ENCODE peak calls at places on chromosome X, in seven cellular contexts. Q is T-cell, L is endodermal cell, X is Karpas-422, W is Calu3, H is substantia nigra, A is SW480. F is an unnamed sample.

GRCh38 chrX:3504916-3505315 is 158.5 kb upstream of the MXRA5 start:
- DNase-seq in A (no peak), H (no peak), X (no peak), L (no peak), W (no peak), Q (no peak), F (no peak)

GRCh38 chrX:118536687-118537461 is 41.3 kb downstream of the DOCK11 start:
- DNase-seq in H (no peak), Q (peak), W (peak), X (peak), L (peak), A (no peak), F (peak)

GRCh38 chrX:50707376-50707775 is 106.6 kb downstream of the SHROOM4 start:
- DNase-seq in A (no peak), Q (no peak), H (no peak), L (no peak), X (peak), W (no peak), F (no peak)

GRCh38 chrX:7346021-7346420 is 198.1 kb upstream of the PUDP start:
- DNase-seq in L (no peak), Q (no peak), H (no peak), X (no peak), A (no peak), W (no peak), F (no peak)

GRCh38 chrX:46582964-46583363 is 9.4 kb downstream of the CHST7 start:
- DNase-seq in W (no peak), Q (no peak), A (no peak), X (no peak), H (no peak), L (no peak), F (no peak)

GRCh38 chrX:46957299-46957698 is 45.1 kb downstream of the JADE3 start:
- DNase-seq in L (no peak), W (peak), A (peak), H (no peak), Q (no peak), X (no peak), F (no peak)

GRCh38 chrX:12421918-12422317 is 283.6 kb downstream of the FRMPD4 start:
- DNase-seq in W (no peak), X (no peak), L (no peak), H (no peak), A (no peak), Q (no peak), F (no peak)

GRCh38 chrX:45760187-45760742 is 559.6 kb upstream of the DIPK2B start:
- DNase-seq in W (no peak), Q (no peak), L (no peak), X (no peak), A (no peak), H (no peak), F (no peak)

GRCh38 chrX:3962511-3963350 is 249.3 kb upstream of the PRKX start:
- DNase-seq in H (no peak), A (peak), Q (no peak), W (peak), X (peak), L (peak), F (no peak)

GRCh38 chrX:480861-481417 is 94.2 kb upstream of the PPP2R3B start:
- DNase-seq in H (no peak), X (no peak), W (no peak), L (peak), Q (no peak), A (no peak), F (no peak)

GRCh38 chrX:7261672-7262332 is 113.8 kb upstream of the PUDP start:
- DNase-seq in H (no peak), Q (no peak), A (no peak), W (no peak), L (no peak), X (peak), F (no peak)

GRCh38 chrX:103607385-103608304 is at the start of gene TCEAL3:
- DNase-seq in A (peak), W (peak), X (no peak), Q (no peak), H (peak), L (peak), F (peak)

GRCh38 chrX:21932277-21932996 is 8.1 kb upstream of the SMS start:
- DNase-seq in H (no peak), W (peak), L (peak), X (no peak), Q (no peak), A (no peak), F (no peak)

GRCh38 chrX:12767856-12768255 is 23.4 kb upstream of the PRPS2 start:
- DNase-seq in A (no peak), X (no peak), L (no peak), Q (no peak), W (no peak), H (no peak), F (no peak)

GRCh38 chrX:149284616-149285015 is 220.5 kb downstream of the IDS start:
- DNase-seq in X (no peak), H (no peak), Q (no peak), L (no peak), W (no peak), A (no peak), F (no peak)

GRCh38 chrX:46979340-46979739 is 67.1 kb downstream of the JADE3 start:
- DNase-seq in Q (no peak), H (no peak), A (peak), L (no peak), W (no peak), X (no peak), F (no peak)

GRCh38 chrX:19670321-19670750 is 155.0 kb upstream of the MAP3K15 start:
- DNase-seq in W (no peak), L (no peak), A (peak), H (no peak), Q (no peak), X (no peak), F (no peak)

GRCh38 chrX:118495958-118496762 is 545 bp downstream of the DOCK11 start:
- DNase-seq in L (peak), W (peak), X (peak), A (peak), Q (peak), H (peak), F (peak)

GRCh38 chrX:119145241-119145653 is 17.6 kb upstream of the KIAA1210 start:
- DNase-seq in L (peak), Q (no peak), X (peak), A (no peak), W (peak), H (peak), F (no peak)

GRCh38 chrX:17413228-17413627 is 38.2 kb downstream of the NHS start:
- DNase-seq in H (no peak), W (no peak), A (peak), Q (no peak), X (no peak), L (no peak), F (no peak)

GRCh38 chrX:143581260-143581659 is 54.6 kb downstream of the SLITRK4 start:
- DNase-seq in X (no peak), A (no peak), W (no peak), Q (no peak), H (no peak), L (no peak), F (no peak)

GRCh38 chrX:27555514-27555913 is 34.6 kb upstream of the DCAF8L2 start:
- DNase-seq in H (no peak), W (peak), Q (no peak), L (no peak), X (peak), A (peak), F (no peak)

GRCh38 chrX:335758-336155 is 17.2 kb upstream of the GTPBP6 start:
- DNase-seq in L (no peak), Q (no peak), H (no peak), X (no peak), A (no peak), W (no peak), F (peak)

GRCh38 chrX:2497961-2498780 is 2.6 kb downstream of the DHRSX start:
- DNase-seq in L (no peak), A (no peak), H (no peak), Q (no peak), X (no peak), W (peak), F (no peak)

F was measured in dorsolateral prefrontal cortex.